ENCODE peak calls at places on chromosome 6, in six cellular contexts. V is HepG2, U is sigmoid colon, P is stomach, N is tibial nerve, S is H1. M is an unnamed sample.
A peak's percentile ranks its signal among the peaks of the same experiment; 100 is the strongest.

GRCh38 chr6:8743146-8743745 is 307.9 kb upstream of the SLC35B3 start:
- DNase-seq in V (peak; percentile 3), U (no peak), P (no peak), N (no peak), S (no peak), M (no peak)

GRCh38 chr6:139490482-139490881 is 116.0 kb upstream of the CITED2 start:
- DNase-seq in V (peak; percentile 74), U (no peak), P (peak; percentile 37), N (no peak), S (no peak), M (no peak)

GRCh38 chr6:46645265-46645664 is 7.4 kb downstream of the CYP39A1 start:
- DNase-seq in V (no peak), U (no peak), P (no peak), N (no peak), S (no peak), M (no peak)

GRCh38 chr6:140773276-140773675 is 1359.4 kb upstream of the GJE1 start:
- DNase-seq in V (no peak), U (no peak), P (no peak), N (no peak), S (no peak), M (no peak)

GRCh38 chr6:150252714-150253444 is 110.0 kb downstream of the PPP1R14C start:
- DNase-seq in V (no peak), U (no peak), P (no peak), N (no peak), S (no peak), M (no peak)

GRCh38 chr6:101614774-101615173 is 221.3 kb downstream of the GRIK2 start:
- DNase-seq in V (no peak), U (no peak), P (no peak), N (no peak), S (peak; percentile 61), M (no peak)

GRCh38 chr6:37934276-37934675 is 114.7 kb downstream of the ZFAND3 start:
- DNase-seq in V (no peak), U (no peak), P (no peak), N (no peak), S (no peak), M (no peak)

GRCh38 chr6:156720739-156721714 is 56.2 kb upstream of the ARID1B start:
- DNase-seq in V (peak; percentile 24), U (no peak), P (peak; percentile 73), N (no peak), S (peak; percentile 63), M (no peak)

GRCh38 chr6:110048221-110048875 is 70.2 kb downstream of the GPR6 start:
- DNase-seq in V (no peak), U (no peak), P (no peak), N (no peak), S (no peak), M (no peak)

GRCh38 chr6:25958700-25959162 is 3.9 kb upstream of the TRIM38 start:
- DNase-seq in V (no peak), U (no peak), P (no peak), N (no peak), S (no peak), M (no peak)

GRCh38 chr6:37047933-37048850 is 42.7 kb downstream of the FGD2 start:
- DNase-seq in V (no peak), U (peak; percentile 30), P (no peak), N (no peak), S (no peak), M (no peak)

GRCh38 chr6:83962592-83962991 is 71.0 kb upstream of the MRAP2 start:
- DNase-seq in V (no peak), U (no peak), P (no peak), N (no peak), S (no peak), M (no peak)

GRCh38 chr6:43454290-43455033 is 886 bp downstream of the DLK2 start:
- DNase-seq in V (peak; percentile 67), U (peak; percentile 92), P (peak; percentile 88), N (peak; percentile 84), S (peak; percentile 54), M (peak; percentile 85)

DNA sequence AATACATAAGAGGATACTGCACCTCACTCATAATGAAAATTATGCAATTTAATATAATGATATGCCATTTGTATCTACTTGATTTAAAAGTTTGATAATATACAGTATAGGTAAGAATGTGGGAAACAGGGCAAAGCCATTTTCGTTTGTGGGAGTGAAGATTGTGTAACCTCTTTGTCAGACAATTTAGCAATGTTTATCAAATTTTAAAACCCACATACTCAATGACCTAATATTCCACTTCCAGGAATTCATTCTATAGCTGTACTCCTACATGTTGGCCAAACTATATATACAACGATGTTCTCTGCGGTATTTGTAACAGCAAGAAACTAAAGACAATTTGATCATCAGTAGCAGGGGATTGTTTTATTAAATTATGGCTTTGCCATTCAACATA is 17.8 kb upstream of the FKBP5 start:
- DNase-seq in V (no peak), U (no peak), P (no peak), N (no peak), S (no peak), M (no peak)
- TF ChIP-seq POLR2A in V (no peak), U (no peak), P (no peak), N (no peak), S (no peak), M (no peak)

GRCh38 chr6:33010356-33010755 is 965 bp upstream of the HLA-DOA start:
- DNase-seq in V (no peak), U (no peak), P (no peak), N (no peak), S (no peak), M (no peak)

GRCh38 chr6:33004940-33005339 is 4.5 kb downstream of the HLA-DOA start:
- DNase-seq in V (no peak), U (no peak), P (no peak), N (no peak), S (no peak), M (no peak)

GRCh38 chr6:33008944-33009861 is at the start of gene HLA-DOA:
- DNase-seq in V (no peak), U (no peak), P (no peak), N (no peak), S (peak; percentile 69), M (no peak)

GRCh38 chr6:33013608-33014007 is 4.2 kb upstream of the HLA-DOA start:
- DNase-seq in V (no peak), U (no peak), P (no peak), N (no peak), S (no peak), M (no peak)

GRCh38 chr6:33007831-33008395 is 1.5 kb downstream of the HLA-DOA start:
- DNase-seq in V (no peak), U (no peak), P (no peak), N (no peak), S (no peak), M (no peak)
- H3K4me3 ChIP-seq in V (no peak overlapping the region), U (no peak overlapping the region), P (no peak overlapping the region), N (no peak overlapping the region), S (no peak overlapping the region), M (no peak overlapping the region)

DNA sequence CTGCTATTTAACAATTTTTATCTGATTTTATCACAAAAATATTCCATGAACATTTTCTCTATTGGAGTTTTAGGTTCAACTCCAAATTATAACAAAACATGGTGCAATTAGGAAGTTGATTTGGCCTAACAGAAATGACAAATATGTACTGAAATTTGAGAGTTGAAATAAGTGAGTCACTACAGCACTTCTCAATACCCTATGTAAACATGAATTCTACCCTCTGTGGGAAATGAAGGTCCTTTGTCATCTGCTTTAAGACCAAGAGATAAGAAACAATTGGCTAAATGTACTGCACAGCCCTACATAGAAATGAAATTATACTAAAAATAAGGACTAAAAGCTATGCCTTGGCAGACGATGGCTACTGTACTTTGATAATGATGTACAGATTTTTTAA is 86.2 kb upstream of the BEND6 start:
- DNase-seq in V (peak; percentile 68), U (no peak), P (no peak), N (no peak), S (no peak), M (no peak)
- TF ChIP-seq EP300 in V (no peak), U (no peak), P (no peak), N (no peak), S (no peak), M (no peak)

GRCh38 chr6:170011233-170012142 is 260.1 kb downstream of the ERMARD start:
- DNase-seq in V (no peak), U (peak; percentile 69), P (no peak), N (no peak), S (no peak), M (peak; percentile 67)
- TF ChIP-seq POLR2A in V (no peak), U (no peak), P (no peak), N (no peak), S (no peak), M (no peak)

DNA sequence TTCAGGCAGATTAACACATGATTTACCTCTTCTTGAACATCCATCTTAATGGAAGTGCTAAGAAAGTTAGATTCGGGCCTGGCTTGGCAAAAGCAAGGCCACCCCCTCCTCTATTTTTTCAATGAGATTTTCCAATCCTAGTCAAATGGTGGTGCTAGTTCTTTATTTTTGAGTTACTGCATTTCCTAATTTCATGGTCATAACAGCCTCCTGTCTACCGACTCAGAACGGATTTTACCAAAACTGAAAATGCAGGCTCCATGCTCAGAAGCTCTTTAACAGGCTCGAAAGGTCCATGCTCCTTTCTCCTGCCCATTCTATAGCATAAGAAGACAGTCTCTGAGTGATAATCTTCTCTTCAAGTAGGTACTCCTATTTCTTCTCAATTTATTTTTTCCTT is 117.2 kb upstream of the ESR1 start:
- DNase-seq in V (no peak), U (no peak), P (no peak), N (peak; percentile 33), S (no peak), M (no peak)
- H3K4me3 ChIP-seq in V (no peak overlapping the region), U (peak overlapping the region; percentile 15), P (peak overlapping the region; percentile 8), N (peak overlapping the region; percentile 33), S (no peak overlapping the region), M (peak overlapping the region; percentile 30)

DNA sequence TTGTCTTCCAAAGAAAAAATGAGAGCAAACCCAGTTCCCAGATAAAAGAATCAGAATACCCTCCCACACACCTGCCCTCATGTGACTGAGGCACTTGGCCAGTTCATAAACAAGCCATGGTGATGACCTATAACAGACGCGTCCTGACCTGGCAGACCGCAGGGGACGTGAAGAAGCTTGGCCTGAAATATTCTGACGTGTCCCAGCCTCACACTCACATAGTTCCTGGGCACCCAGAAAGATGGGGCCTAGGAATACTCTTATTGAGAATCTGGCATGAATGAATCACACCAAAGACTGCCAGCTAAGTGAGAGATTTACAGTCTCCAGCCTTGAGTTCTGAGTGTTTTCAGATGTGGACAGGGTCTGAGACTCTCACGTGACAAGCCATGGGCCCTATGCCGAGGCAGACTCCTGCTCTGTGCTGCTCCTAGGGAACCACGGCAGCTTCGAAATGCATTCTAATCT is 17.2 kb upstream of the MAP3K4 start:
- DNase-seq in V (no peak), U (peak; percentile 93), P (no peak), N (peak; percentile 56), S (no peak), M (peak; percentile 87)
- TF ChIP-seq EP300 in V (no peak), U (no peak), P (no peak), N (peak; percentile 50), S (no peak), M (no peak)

GRCh38 chr6:158049055-158050028 is 67.7 kb downstream of the SYNJ2 start:
- DNase-seq in V (peak; percentile 91), U (peak; percentile 55), P (no peak), N (no peak), S (no peak), M (no peak)

GRCh38 chr6:158048589-158048988 is 66.9 kb downstream of the SYNJ2 start:
- DNase-seq in V (no peak), U (no peak), P (no peak), N (no peak), S (no peak), M (peak; percentile 46)

GRCh38 chr6:158047563-158048323 is 66.1 kb downstream of the SYNJ2 start:
- DNase-seq in V (peak; percentile 68), U (no peak), P (no peak), N (no peak), S (no peak), M (peak; percentile 40)

GRCh38 chr6:158046201-158047119 is 64.8 kb downstream of the SYNJ2 start:
- DNase-seq in V (no peak), U (no peak), P (no peak), N (no peak), S (no peak), M (no peak)

GRCh38 chr6:158047120-158047518 is 65.5 kb downstream of the SYNJ2 start:
- DNase-seq in V (no peak), U (no peak), P (no peak), N (no peak), S (no peak), M (no peak)
- TF ChIP-seq POLR2A in V (no peak), U (no peak), P (no peak), N (no peak), S (no peak), M (no peak)

M was measured in suprapubic skin.